ENCODE peak calls at places on chromosome 7, in six cellular contexts. W is A549; L is CD8-positive, alpha-beta memory T cell; O is heart right ventricle; A is iPS DF 6.9; P is ovary. H is an unnamed sample.

GRCh38 chr7:50837965-50838364 is 55.3 kb upstream of the GRB10 start:
- DNase-seq in W (peak), P (no peak), L (no peak), A (no peak), O (no peak), H (no peak)

GRCh38 chr7:36777062-36777461 is 52.8 kb upstream of the AOAH start:
- DNase-seq in P (no peak), W (no peak), O (no peak), A (no peak), L (peak), H (no peak)

GRCh38 chr7:23619141-23619540 is 22.0 kb downstream of the CCDC126 start:
- DNase-seq in L (no peak), A (no peak), W (no peak), P (no peak), O (no peak), H (no peak)

GRCh38 chr7:30928254-30928872 is 16.7 kb downstream of the AQP1 start:
- DNase-seq in O (no peak), A (no peak), W (no peak), P (peak), L (no peak), H (no peak)

GRCh38 chr7:75869776-75870379 is 9.0 kb upstream of the RHBDD2 start:
- DNase-seq in L (no peak), P (no peak), O (no peak), W (no peak), A (no peak), H (no peak)

GRCh38 chr7:142612264-142612881 is 136.9 kb upstream of the PRSS1 start:
- DNase-seq in O (no peak), W (no peak), L (no peak), A (no peak), P (no peak), H (no peak)

GRCh38 chr7:104111294-104111693 is 96.5 kb downstream of the ORC5 start:
- DNase-seq in A (no peak), O (no peak), L (no peak), P (no peak), W (no peak), H (no peak)

GRCh38 chr7:139106959-139107358 is 2.6 kb downstream of the ZC3HAV1 start:
- DNase-seq in W (no peak), P (no peak), A (no peak), O (no peak), L (no peak), H (no peak)

GRCh38 chr7:138125598-138126111 is 49.4 kb downstream of the AKR1D1 start:
- DNase-seq in O (no peak), A (no peak), L (no peak), W (peak), P (no peak), H (no peak)

GRCh38 chr7:16702433-16702832 is 51.1 kb upstream of the TSPAN13 start:
- DNase-seq in P (no peak), O (no peak), A (no peak), L (no peak), W (peak), H (no peak)

GRCh38 chr7:35596061-35596460 is 98.9 kb downstream of the HERPUD2 start:
- DNase-seq in A (no peak), L (no peak), W (no peak), P (no peak), O (peak), H (peak)

GRCh38 chr7:79774150-79774549 is 320.7 kb upstream of the MAGI2 start:
- DNase-seq in W (no peak), P (no peak), L (no peak), A (no peak), O (no peak), H (no peak)

GRCh38 chr7:87380905-87381304 is 35.4 kb downstream of the CROT start:
- DNase-seq in A (no peak), O (no peak), W (no peak), P (no peak), L (no peak), H (no peak)

GRCh38 chr7:156827587-156828203 is 65.3 kb downstream of the LMBR1 start:
- DNase-seq in L (no peak), O (no peak), A (no peak), P (no peak), W (peak), H (no peak)

GRCh38 chr7:108181073-108181985 is 51.2 kb upstream of the LAMB4 start:
- DNase-seq in W (peak), P (no peak), A (peak), L (peak), O (no peak), H (no peak)

GRCh38 chr7:81692146-81692905 is 77.5 kb downstream of the HGF start:
- DNase-seq in W (no peak), O (no peak), P (no peak), A (no peak), L (no peak), H (no peak)

GRCh38 chr7:47931788-47932425 is 16.4 kb downstream of the PKD1L1 start:
- DNase-seq in L (no peak), W (no peak), P (no peak), A (no peak), O (no peak), H (no peak)

GRCh38 chr7:20158684-20159083 is 58.5 kb downstream of the MACC1 start:
- DNase-seq in A (no peak), O (no peak), W (no peak), L (no peak), P (no peak), H (no peak)

GRCh38 chr7:134365341-134366054 is 48.8 kb upstream of the SLC35B4 start:
- DNase-seq in L (no peak), P (no peak), A (no peak), O (no peak), W (peak), H (no peak)

GRCh38 chr7:157861031-157861491 is 524.3 kb downstream of the DNAJB6 start:
- DNase-seq in A (no peak), W (no peak), P (no peak), L (no peak), O (no peak), H (no peak)

GRCh38 chr7:55128693-55129394 is 110.0 kb downstream of the EGFR start:
- DNase-seq in A (no peak), O (peak), L (no peak), P (peak), W (no peak), H (no peak)

GRCh38 chr7:116200963-116201362 is 9.4 kb upstream of the TES start:
- DNase-seq in L (no peak), W (no peak), A (no peak), O (no peak), P (no peak), H (no peak)

GRCh38 chr7:131507592-131508331 is 48.7 kb downstream of the PODXL start:
- DNase-seq in L (peak), A (peak), P (peak), O (peak), W (peak), H (peak)

GRCh38 chr7:81507231-81507630 is 262.6 kb downstream of the HGF start:
- DNase-seq in W (no peak), O (no peak), A (no peak), P (no peak), L (no peak), H (no peak)

GRCh38 chr7:114418117-114418516 is 3.5 kb downstream of the FOXP2 start:
- DNase-seq in A (no peak), W (no peak), O (no peak), P (no peak), L (no peak), H (no peak)

GRCh38 chr7:51369746-51370145 is 53.1 kb upstream of the COBL start:
- DNase-seq in L (no peak), P (no peak), W (peak), O (no peak), A (no peak), H (no peak)

GRCh38 chr7:28855538-28856217 is 102.5 kb downstream of the TRIL start:
- DNase-seq in P (no peak), O (no peak), L (no peak), A (no peak), W (peak), H (no peak)
- H3K27ac ChIP-seq in P (no peak), O (no peak), L (no peak), A (no peak), W (peak), H (no peak)

DNA sequence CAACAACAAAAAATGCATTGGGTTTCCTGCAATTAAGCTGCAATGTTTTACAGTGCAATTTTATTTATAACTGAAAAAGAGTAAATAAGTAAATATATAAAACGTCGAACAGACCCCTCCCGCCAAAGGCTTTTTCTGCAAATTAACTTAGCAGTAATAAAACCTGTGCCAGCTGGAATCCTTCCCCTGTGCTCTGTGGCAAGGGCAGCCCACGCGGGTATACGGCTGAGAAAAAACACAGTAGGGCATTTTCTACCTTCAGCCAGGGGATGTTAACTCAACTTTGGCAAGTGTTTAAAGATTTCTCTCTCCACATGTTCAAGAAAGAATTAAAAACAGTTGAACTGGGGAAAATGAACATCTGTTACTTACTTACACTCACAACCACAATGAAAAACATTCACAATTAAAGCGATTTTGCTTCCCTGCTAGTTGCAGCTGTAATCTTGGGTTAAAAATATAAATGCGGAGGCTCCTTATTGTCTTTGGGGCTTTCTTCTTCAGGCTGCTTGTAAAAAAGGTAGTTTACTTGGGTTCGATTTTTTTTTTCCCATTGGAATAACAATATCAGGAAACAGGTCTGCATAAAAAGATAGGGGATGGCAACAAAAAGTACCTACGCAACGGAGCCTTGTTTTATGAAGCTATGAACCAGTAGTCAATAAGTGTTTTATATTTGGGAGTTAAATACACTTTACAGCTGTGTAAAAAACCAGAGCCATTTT is 132.5 kb downstream of the TAX1BP1 start:
- DNase-seq in P (no peak), A (no peak), W (no peak), O (no peak), L (no peak), H (no peak)
- H3K27ac ChIP-seq in P (no peak), A (no peak), W (no peak), O (no peak), L (no peak), H (no peak)

DNA sequence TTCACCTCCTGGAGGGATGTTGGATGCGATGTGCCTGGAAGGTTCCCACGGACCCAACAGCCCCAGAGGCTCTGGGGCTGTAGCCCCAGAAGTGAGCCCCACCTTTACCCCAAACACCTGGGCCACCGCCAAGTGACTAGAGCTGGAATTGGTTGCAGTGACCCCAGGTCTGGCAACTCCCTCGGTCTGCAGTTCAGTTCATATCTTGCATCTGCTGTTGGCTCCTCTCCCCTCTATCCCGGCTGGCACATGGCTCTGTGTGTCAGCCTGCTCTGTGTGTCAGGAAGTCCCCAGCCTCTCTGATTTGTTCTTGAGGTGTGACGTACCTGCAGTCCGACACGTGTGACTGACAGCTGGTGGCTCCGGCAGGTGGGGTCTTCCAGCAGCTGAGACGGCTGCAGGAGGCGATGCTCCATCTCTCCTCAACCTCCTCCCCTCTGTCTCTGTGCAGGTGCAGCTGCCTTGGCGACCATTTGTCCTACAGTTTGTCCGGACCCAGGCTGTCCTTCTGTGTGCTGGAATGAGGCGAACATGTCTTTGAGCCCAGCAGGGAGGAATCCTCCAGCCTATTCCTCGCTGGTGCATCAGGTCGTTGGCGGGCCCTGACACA is 38.7 kb downstream of the ELFN1 start:
- DNase-seq in P (no peak), O (no peak), L (no peak), W (no peak), A (no peak), H (peak)
- H3K27ac ChIP-seq in P (no peak), O (no peak), L (no peak), W (no peak), A (no peak), H (no peak)

GRCh38 chr7:143975617-143976016 is 21.0 kb downstream of the OR2F1 start:
- DNase-seq in A (peak), O (no peak), W (peak), L (no peak), P (no peak), H (no peak)

GRCh38 chr7:143979359-143979758 is 20.8 kb upstream of the OR6B1 start:
- DNase-seq in L (no peak), O (no peak), W (peak), A (no peak), P (no peak), H (no peak)

GRCh38 chr7:143978585-143978984 is 21.5 kb upstream of the OR6B1 start:
- DNase-seq in O (no peak), P (no peak), L (no peak), W (no peak), A (no peak), H (no peak)

GRCh38 chr7:143973870-143974446 is 19.3 kb downstream of the OR2F1 start:
- DNase-seq in A (no peak), W (no peak), L (no peak), O (no peak), P (no peak), H (no peak)

DNA sequence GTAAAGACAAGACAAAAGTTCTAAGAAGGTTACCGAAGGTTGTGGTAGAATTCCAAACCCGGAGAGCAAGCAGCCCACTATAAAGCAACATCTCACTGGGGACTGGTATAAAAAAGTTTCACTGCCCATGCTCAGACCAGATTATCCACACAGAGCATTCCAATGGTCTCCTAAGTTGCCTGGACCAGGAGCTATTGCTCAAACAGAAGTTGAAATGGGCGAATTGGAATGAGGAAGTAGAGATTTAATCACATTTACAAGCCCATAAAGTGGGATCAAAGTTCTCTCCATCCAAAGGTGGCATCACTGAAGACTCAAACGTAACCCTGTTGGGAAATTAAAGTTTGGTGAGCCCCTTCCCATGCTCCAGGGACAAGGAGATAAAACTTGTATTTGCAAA is 19.8 kb downstream of the OR2F1 start:
- DNase-seq in O (no peak), L (no peak), P (no peak), W (peak), A (no peak), H (no peak)
- H3K27ac ChIP-seq in O (no peak), L (no peak), P (no peak), W (peak), A (no peak), H (no peak)

GRCh38 chr7:140723574-140723973 is 27.1 kb downstream of the NDUFB2 start:
- DNase-seq in O (no peak), L (no peak), A (no peak), P (no peak), W (no peak), H (no peak)
- H3K27ac ChIP-seq in O (no peak), L (no peak), A (no peak), P (no peak), W (no peak), H (no peak)

DNA sequence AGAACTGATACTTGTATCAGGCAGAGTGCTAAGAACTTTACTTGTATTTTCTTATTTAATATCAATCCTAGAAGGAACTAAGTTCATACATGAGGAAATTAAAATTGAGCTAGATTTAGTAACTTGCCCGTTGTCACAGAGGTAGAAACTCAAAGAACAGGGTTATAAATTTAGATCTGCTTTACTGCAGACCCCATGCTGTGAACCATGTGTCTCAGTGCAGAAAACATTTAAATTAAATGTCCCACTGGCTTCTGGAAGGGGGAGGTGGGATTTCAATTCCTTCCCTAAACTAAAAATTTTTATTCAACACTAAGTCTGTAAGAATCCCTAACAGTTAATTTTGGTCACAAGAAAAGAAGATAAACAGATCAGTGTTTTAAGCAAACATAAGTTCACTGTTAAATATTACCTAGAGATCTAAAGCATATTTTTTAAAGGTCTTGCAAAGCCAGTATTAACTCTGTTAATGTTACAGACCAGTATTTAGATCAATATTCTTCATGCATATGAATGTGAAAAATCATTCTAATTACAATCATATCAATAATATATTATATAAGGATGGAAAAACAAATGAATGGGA is 23.1 kb downstream of the WASL start:
- DNase-seq in W (no peak), A (no peak), O (no peak), P (no peak), L (no peak), H (no peak)
- H3K27ac ChIP-seq in W (peak), A (no peak), O (no peak), P (no peak), L (no peak), H (no peak)